ENCODE peak calls at places on chromosomes 1 and 21, in six cellular contexts. L is left cardiac atrium; D is lower lobe of right lung; U is sciatic nerve; O is GM12878; N is CD8-positive, alpha-beta T cell. H is an unnamed sample.

GRCh38 chr1:154911691-154912550 is 24.6 kb downstream of the PMVK start:
- ATAC-seq in L (peak), D (no peak), U (no peak), O (no peak), N (no peak), H (no peak)

GRCh38 chr1:62280150-62280549 is 39.1 kb downstream of the KANK4 start:
- ATAC-seq in L (no peak), D (no peak), U (peak), O (no peak), N (no peak), H (no peak)

GRCh38 chr1:154808261-154808908 is 61.7 kb downstream of the KCNN3 start:
- ATAC-seq in L (peak), D (no peak), U (no peak), O (no peak), N (no peak), H (no peak)

GRCh38 chr1:67724928-67725560 is 40.0 kb downstream of the GADD45A start:
- ATAC-seq in L (peak), D (no peak), U (peak), O (no peak), N (no peak), H (no peak)

GRCh38 chr1:189429610-189430009 is 1048.1 kb downstream of the BRINP3 start:
- ATAC-seq in L (peak), D (no peak), U (no peak), O (peak), N (no peak), H (no peak)

GRCh38 chr21:39451332-39452206 is at the start of gene SH3BGR:
- ATAC-seq in L (peak), D (peak), U (peak), O (no peak), N (no peak), H (peak)

GRCh38 chr1:237042892-237043576 is 1.1 kb downstream of the RYR2 start:
- ATAC-seq in L (peak), D (peak), U (no peak), O (no peak), N (no peak), H (peak)

GRCh38 chr1:71572038-71572437 is 491.2 kb upstream of the ZRANB2 start:
- ATAC-seq in L (no peak), D (no peak), U (peak), O (peak), N (no peak), H (no peak)

GRCh38 chr1:91754348-91754747 is 131.6 kb downstream of the TGFBR3 start:
- ATAC-seq in L (peak), D (peak), U (no peak), O (peak), N (no peak), H (no peak)

GRCh38 chr1:185674201-185674600 is 60.0 kb upstream of the HMCN1 start:
- ATAC-seq in L (peak), D (peak), U (peak), O (peak), N (peak), H (no peak)